ENCODE peak calls at places on chromosomes 12 and 14, in seven cellular contexts. One of them, this sample, is unnamed.

GRCh38 chr14:53638966-53639365 is 317.7 kb downstream of the BMP4 start:
- DNase-seq in H1: no peak
- DNase-seq in GM12892: no peak
- DNase-seq in SK-N-SH: no peak
- DNase-seq in HepG2: no peak
- DNase-seq in GM12878: no peak
- DNase-seq in K562: no peak
- DNase-seq in this sample: no peak

GRCh38 chr12:32737715-32738114 is 18.0 kb downstream of the YARS2 start:
- DNase-seq in H1: no peak
- DNase-seq in GM12892: no peak
- DNase-seq in HepG2: no peak
- DNase-seq in SK-N-SH: no peak
- DNase-seq in K562: no peak
- DNase-seq in GM12878: no peak
- DNase-seq in this sample: no peak

GRCh38 chr12:97075583-97076268 is 168.7 kb downstream of the NEDD1 start:
- DNase-seq in GM12892: no peak
- DNase-seq in K562: no peak
- DNase-seq in H1: no peak
- DNase-seq in HepG2: no peak
- DNase-seq in SK-N-SH: no peak
- DNase-seq in GM12878: no peak
- DNase-seq in this sample: no peak

GRCh38 chr14:104935026-104935650 is 10.5 kb downstream of the PLD4 start:
- DNase-seq in H1: no peak
- DNase-seq in SK-N-SH: no peak
- DNase-seq in GM12878: no peak
- DNase-seq in GM12892: no peak
- DNase-seq in K562: no peak
- DNase-seq in HepG2: no peak
- DNase-seq in this sample: no peak

GRCh38 chr12:79706156-79706555 is 15.4 kb upstream of the PAWR start:
- DNase-seq in SK-N-SH: no peak
- DNase-seq in GM12892: no peak
- DNase-seq in K562: no peak
- DNase-seq in H1: no peak
- DNase-seq in HepG2: no peak
- DNase-seq in GM12878: no peak
- DNase-seq in this sample: no peak

GRCh38 chr14:73242274-73242960 is 5.1 kb downstream of the PAPLN start:
- DNase-seq in GM12892: peak
- DNase-seq in SK-N-SH: peak
- DNase-seq in GM12878: peak
- DNase-seq in H1: no peak
- DNase-seq in HepG2: no peak
- DNase-seq in K562: no peak
- DNase-seq in this sample: no peak

GRCh38 chr14:75469606-75470237 is 41.9 kb downstream of the JDP2 start:
- DNase-seq in K562: no peak
- DNase-seq in H1: no peak
- DNase-seq in HepG2: no peak
- DNase-seq in GM12878: no peak
- DNase-seq in GM12892: no peak
- DNase-seq in SK-N-SH: no peak
- DNase-seq in this sample: no peak

GRCh38 chr14:22484638-22485037 is 104.4 kb downstream of the DAD1 start:
- DNase-seq in GM12892: no peak
- DNase-seq in K562: no peak
- DNase-seq in HepG2: no peak
- DNase-seq in GM12878: no peak
- DNase-seq in H1: no peak
- DNase-seq in SK-N-SH: no peak
- DNase-seq in this sample: no peak

GRCh38 chr14:59358105-59358504 is 107.1 kb downstream of the GPR135 start:
- DNase-seq in H1: peak
- DNase-seq in HepG2: peak
- DNase-seq in SK-N-SH: peak
- DNase-seq in GM12892: no peak
- DNase-seq in K562: no peak
- DNase-seq in GM12878: no peak
- DNase-seq in this sample: no peak

GRCh38 chr14:89564999-89565398 is 148.0 kb upstream of the FOXN3 start:
- DNase-seq in SK-N-SH: no peak
- DNase-seq in HepG2: no peak
- DNase-seq in H1: no peak
- DNase-seq in GM12892: no peak
- DNase-seq in K562: no peak
- DNase-seq in GM12878: no peak
- DNase-seq in this sample: no peak

GRCh38 chr12:570949-571794 is 92.1 kb downstream of the NINJ2 start:
- DNase-seq in SK-N-SH: no peak
- DNase-seq in K562: peak
- DNase-seq in HepG2: peak
- DNase-seq in H1: no peak
- DNase-seq in GM12892: no peak
- DNase-seq in GM12878: no peak
- DNase-seq in this sample: no peak

GRCh38 chr14:24816011-24816928 is 182.3 kb upstream of the GZMB start:
- DNase-seq in SK-N-SH: no peak
- DNase-seq in HepG2: peak
- DNase-seq in H1: no peak
- DNase-seq in K562: no peak
- DNase-seq in GM12892: no peak
- DNase-seq in GM12878: no peak
- DNase-seq in this sample: no peak

GRCh38 chr14:56278383-56278782 is 160.2 kb downstream of the PELI2 start:
- DNase-seq in SK-N-SH: no peak
- DNase-seq in GM12878: no peak
- DNase-seq in GM12892: no peak
- DNase-seq in H1: no peak
- DNase-seq in HepG2: no peak
- DNase-seq in K562: no peak
- DNase-seq in this sample: no peak

GRCh38 chr14:63496837-63497400 is 46.3 kb downstream of the PPP2R5E start:
- DNase-seq in K562: no peak
- DNase-seq in HepG2: no peak
- DNase-seq in SK-N-SH: no peak
- DNase-seq in GM12878: no peak
- DNase-seq in H1: no peak
- DNase-seq in GM12892: no peak
- DNase-seq in this sample: no peak

GRCh38 chr14:39232554-39233415 is 930 bp upstream of the MIA2 start:
- DNase-seq in K562: no peak
- DNase-seq in SK-N-SH: no peak
- DNase-seq in GM12878: no peak
- DNase-seq in H1: no peak
- DNase-seq in GM12892: no peak
- DNase-seq in HepG2: peak
- DNase-seq in this sample: no peak

GRCh38 chr12:50174971-50175715 is 8.0 kb upstream of the CERS5 start:
- DNase-seq in SK-N-SH: peak
- DNase-seq in GM12892: no peak
- DNase-seq in K562: peak
- DNase-seq in GM12878: no peak
- DNase-seq in H1: no peak
- DNase-seq in HepG2: peak
- DNase-seq in this sample: no peak

GRCh38 chr12:563250-563781 is 99.9 kb downstream of the NINJ2 start:
- DNase-seq in GM12878: no peak
- DNase-seq in GM12892: no peak
- DNase-seq in K562: no peak
- DNase-seq in SK-N-SH: no peak
- DNase-seq in HepG2: no peak
- DNase-seq in H1: no peak
- DNase-seq in this sample: no peak

GRCh38 chr14:32709072-32709471 is 229.6 kb upstream of the NPAS3 start:
- DNase-seq in GM12878: no peak
- DNase-seq in K562: no peak
- DNase-seq in GM12892: no peak
- DNase-seq in SK-N-SH: no peak
- DNase-seq in H1: no peak
- DNase-seq in HepG2: no peak
- DNase-seq in this sample: no peak

GRCh38 chr14:94998702-94999101 is 158.6 kb downstream of the DICER1 start:
- DNase-seq in H1: peak
- DNase-seq in SK-N-SH: no peak
- DNase-seq in GM12878: no peak
- DNase-seq in K562: no peak
- DNase-seq in GM12892: no peak
- DNase-seq in HepG2: no peak
- DNase-seq in this sample: no peak

GRCh38 chr12:78331764-78332163 is 501.1 kb downstream of the NAV3 start:
- DNase-seq in SK-N-SH: no peak
- DNase-seq in HepG2: peak
- DNase-seq in GM12892: no peak
- DNase-seq in GM12878: no peak
- DNase-seq in H1: no peak
- DNase-seq in K562: no peak
- DNase-seq in this sample: no peak

GRCh38 chr14:60079723-60080122 is 12.0 kb upstream of the PCNX4 start:
- DNase-seq in GM12892: no peak
- DNase-seq in GM12878: no peak
- DNase-seq in HepG2: no peak
- DNase-seq in SK-N-SH: no peak
- DNase-seq in K562: no peak
- DNase-seq in H1: no peak
- DNase-seq in this sample: no peak

DNA sequence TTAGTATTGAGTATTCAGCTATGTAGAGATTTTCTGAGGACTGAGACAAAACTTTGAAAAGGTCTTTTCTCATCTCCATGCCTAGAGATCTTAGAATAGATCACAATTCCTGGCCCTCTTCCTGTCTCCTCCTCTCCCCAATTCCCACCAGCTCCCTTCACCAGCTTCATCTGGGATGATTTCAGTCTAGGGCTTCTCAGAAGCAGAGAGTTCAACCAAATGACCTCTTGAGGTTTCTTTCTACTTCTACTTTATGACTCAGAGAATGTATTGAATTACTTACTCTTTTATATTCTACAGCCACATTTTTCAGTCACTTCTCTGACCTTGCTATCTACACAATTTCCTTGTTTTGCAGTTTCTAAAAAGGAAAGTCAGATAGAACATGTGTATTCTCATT is 19.4 kb upstream of the SNX6 start:
- DNase-seq in K562: peak
- DNase-seq in HepG2: no peak
- DNase-seq in H1: no peak
- DNase-seq in GM12892: no peak
- DNase-seq in GM12878: no peak
- DNase-seq in SK-N-SH: no peak
- DNase-seq in this sample: no peak
- TF ChIP-seq TAF1 in K562: no peak
- TF ChIP-seq TAF1 in HepG2: no peak
- TF ChIP-seq TAF1 in H1: no peak
- TF ChIP-seq TAF1 in GM12892: no peak
- TF ChIP-seq TAF1 in GM12878: no peak
- TF ChIP-seq TAF1 in SK-N-SH: no peak
- TF ChIP-seq TAF1 in this sample: no peak

GRCh38 chr12:2335109-2335508 is 282.3 kb downstream of the CACNA1C start:
- DNase-seq in H1: no peak
- DNase-seq in GM12892: no peak
- DNase-seq in SK-N-SH: no peak
- DNase-seq in K562: no peak
- DNase-seq in GM12878: no peak
- DNase-seq in HepG2: no peak
- DNase-seq in this sample: no peak
- TF ChIP-seq TAF1 in H1: no peak
- TF ChIP-seq TAF1 in GM12892: no peak
- TF ChIP-seq TAF1 in SK-N-SH: no peak
- TF ChIP-seq TAF1 in K562: no peak
- TF ChIP-seq TAF1 in GM12878: no peak
- TF ChIP-seq TAF1 in HepG2: no peak
- TF ChIP-seq TAF1 in this sample: no peak

DNA sequence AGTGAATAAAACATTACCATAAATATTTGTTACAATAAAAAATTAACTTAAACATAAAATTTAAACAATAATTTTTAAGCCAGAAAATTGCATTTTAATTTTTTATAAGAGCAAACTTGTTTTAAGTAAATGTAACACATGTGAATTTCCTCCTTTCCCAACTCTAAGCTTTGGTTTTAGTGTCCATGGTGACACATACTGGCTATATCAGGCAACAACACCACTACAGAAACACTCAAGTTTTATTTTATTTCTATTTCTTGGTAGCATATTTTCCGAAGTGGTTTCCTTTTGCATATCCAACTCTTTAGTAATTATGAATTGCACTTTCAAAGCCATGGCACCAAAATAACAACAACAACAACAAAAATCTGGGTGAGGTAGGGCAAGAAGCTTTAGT is 2.2 kb downstream of the NELL2 start:
- DNase-seq in H1: no peak
- DNase-seq in GM12878: no peak
- DNase-seq in K562: peak
- DNase-seq in SK-N-SH: peak
- DNase-seq in GM12892: no peak
- DNase-seq in HepG2: no peak
- DNase-seq in this sample: no peak
- TF ChIP-seq TAF1 in H1: no peak
- TF ChIP-seq TAF1 in GM12878: no peak
- TF ChIP-seq TAF1 in K562: no peak
- TF ChIP-seq TAF1 in SK-N-SH: no peak
- TF ChIP-seq TAF1 in GM12892: no peak
- TF ChIP-seq TAF1 in HepG2: no peak
- TF ChIP-seq TAF1 in this sample: no peak

GRCh38 chr12:29086325-29087271 is 62.5 kb upstream of the FAR2 start:
- DNase-seq in H1: no peak
- DNase-seq in GM12878: no peak
- DNase-seq in HepG2: no peak
- DNase-seq in SK-N-SH: no peak
- DNase-seq in GM12892: no peak
- DNase-seq in K562: no peak
- DNase-seq in this sample: no peak

GRCh38 chr12:29088611-29089219 is 60.4 kb upstream of the FAR2 start:
- DNase-seq in HepG2: peak
- DNase-seq in SK-N-SH: peak
- DNase-seq in K562: no peak
- DNase-seq in GM12878: no peak
- DNase-seq in GM12892: no peak
- DNase-seq in H1: no peak
- DNase-seq in this sample: no peak
- TF ChIP-seq TAF1 in HepG2: no peak
- TF ChIP-seq TAF1 in SK-N-SH: no peak
- TF ChIP-seq TAF1 in K562: no peak
- TF ChIP-seq TAF1 in GM12878: no peak
- TF ChIP-seq TAF1 in GM12892: no peak
- TF ChIP-seq TAF1 in H1: no peak
- TF ChIP-seq TAF1 in this sample: no peak

GRCh38 chr12:103782399-103782798 is 58.6 kb downstream of the NT5DC3 start:
- DNase-seq in GM12878: no peak
- DNase-seq in SK-N-SH: no peak
- DNase-seq in H1: no peak
- DNase-seq in K562: no peak
- DNase-seq in GM12892: no peak
- DNase-seq in HepG2: no peak
- DNase-seq in this sample: no peak
- TF ChIP-seq TAF1 in GM12878: no peak
- TF ChIP-seq TAF1 in SK-N-SH: no peak
- TF ChIP-seq TAF1 in H1: no peak
- TF ChIP-seq TAF1 in K562: no peak
- TF ChIP-seq TAF1 in GM12892: no peak
- TF ChIP-seq TAF1 in HepG2: no peak
- TF ChIP-seq TAF1 in this sample: no peak

GRCh38 chr14:96094656-96095055 is 55.5 kb downstream of the C14orf132 start:
- DNase-seq in H1: no peak
- DNase-seq in HepG2: no peak
- DNase-seq in SK-N-SH: no peak
- DNase-seq in GM12878: no peak
- DNase-seq in GM12892: no peak
- DNase-seq in K562: no peak
- DNase-seq in this sample: no peak
- TF ChIP-seq TAF1 in H1: no peak
- TF ChIP-seq TAF1 in HepG2: no peak
- TF ChIP-seq TAF1 in SK-N-SH: no peak
- TF ChIP-seq TAF1 in GM12878: no peak
- TF ChIP-seq TAF1 in GM12892: no peak
- TF ChIP-seq TAF1 in K562: no peak
- TF ChIP-seq TAF1 in this sample: no peak

This sample was measured in GM12891.